ENCODE peak calls at places on chromosomes 4 and X, in four cellular contexts. One of them, this sample, is unnamed.

GRCh38 chr4:48796927-48797679 is 17.0 kb upstream of the FRYL start:
- DNase-seq in K562: no peak
- DNase-seq in HepG2: no peak
- DNase-seq in sigmoid colon: no peak
- DNase-seq in this sample: no peak

GRCh38 chr4:89752932-89753598 is 83.9 kb downstream of the SNCA start:
- DNase-seq in K562: no peak
- DNase-seq in HepG2: no peak
- DNase-seq in sigmoid colon: peak; percentile 69
- DNase-seq in this sample: no peak

GRCh38 chrX:105837227-105837626 is 14.9 kb downstream of the NRK start:
- DNase-seq in K562: no peak
- DNase-seq in HepG2: no peak
- DNase-seq in sigmoid colon: peak; percentile 86
- DNase-seq in this sample: no peak

GRCh38 chrX:10628906-10629305 is 8.5 kb upstream of the MID1 start:
- DNase-seq in K562: no peak
- DNase-seq in HepG2: no peak
- DNase-seq in sigmoid colon: no peak
- DNase-seq in this sample: no peak

GRCh38 chr4:122456228-122457106 is at the start of gene IL2:
- DNase-seq in K562: no peak
- DNase-seq in HepG2: no peak
- DNase-seq in sigmoid colon: no peak
- DNase-seq in this sample: no peak

GRCh38 chr4:109026588-109026987 is 263.7 kb upstream of the ETNPPL start:
- DNase-seq in K562: no peak
- DNase-seq in HepG2: no peak
- DNase-seq in sigmoid colon: no peak
- DNase-seq in this sample: no peak

GRCh38 chr4:164779811-164780216 is 25.9 kb downstream of the SMIM31 start:
- DNase-seq in K562: peak; percentile 42
- DNase-seq in HepG2: peak; percentile 13
- DNase-seq in sigmoid colon: no peak
- DNase-seq in this sample: no peak

GRCh38 chr4:22515888-22516541 is at the start of gene ADGRA3:
- DNase-seq in K562: peak; percentile 17
- DNase-seq in HepG2: peak; percentile 56
- DNase-seq in sigmoid colon: peak; percentile 88
- DNase-seq in this sample: no peak

GRCh38 chrX:52852110-52852872 is 15.6 kb downstream of the XAGE3 start:
- DNase-seq in K562: no peak
- DNase-seq in HepG2: no peak
- DNase-seq in sigmoid colon: no peak
- DNase-seq in this sample: no peak

GRCh38 chr4:30847157-30847556 is 127.0 kb downstream of the PCDH7 start:
- DNase-seq in K562: no peak
- DNase-seq in HepG2: no peak
- DNase-seq in sigmoid colon: no peak
- DNase-seq in this sample: no peak

GRCh38 chrX:150696264-150696789 is 3.1 kb downstream of the MTMR1 start:
- DNase-seq in K562: no peak
- DNase-seq in HepG2: no peak
- DNase-seq in sigmoid colon: no peak
- DNase-seq in this sample: no peak

GRCh38 chrX:150899191-150899757 is 806 bp upstream of the CD99L2 start:
- DNase-seq in K562: peak; percentile 57
- DNase-seq in HepG2: no peak
- DNase-seq in sigmoid colon: peak; percentile 68
- DNase-seq in this sample: no peak

GRCh38 chr4:56671860-56672259 is 9.2 kb downstream of the HOPX start:
- DNase-seq in K562: no peak
- DNase-seq in HepG2: no peak
- DNase-seq in sigmoid colon: no peak
- DNase-seq in this sample: no peak

GRCh38 chr4:185112104-185112503 is 31.0 kb upstream of the SLC25A4 start:
- DNase-seq in K562: peak; percentile 65
- DNase-seq in HepG2: peak; percentile 31
- DNase-seq in sigmoid colon: no peak
- DNase-seq in this sample: no peak

GRCh38 chr4:69497081-69497480 is 1.4 kb upstream of the UGT2B4 start:
- DNase-seq in K562: no peak
- DNase-seq in HepG2: no peak
- DNase-seq in sigmoid colon: no peak
- DNase-seq in this sample: no peak

GRCh38 chr4:86482851-86483490 is 111.1 kb upstream of the PTPN13 start:
- DNase-seq in K562: no peak
- DNase-seq in HepG2: no peak
- DNase-seq in sigmoid colon: no peak
- DNase-seq in this sample: no peak

GRCh38 chr4:20028694-20029093 is 223.0 kb upstream of the SLIT2 start:
- DNase-seq in K562: no peak
- DNase-seq in HepG2: no peak
- DNase-seq in sigmoid colon: no peak
- DNase-seq in this sample: no peak

GRCh38 chr4:2551118-2551517 is 14.7 kb downstream of the FAM193A start:
- DNase-seq in K562: no peak
- DNase-seq in HepG2: no peak
- DNase-seq in sigmoid colon: no peak
- DNase-seq in this sample: no peak

GRCh38 chr4:41203841-41204240 is 10.5 kb downstream of the APBB2 start:
- DNase-seq in K562: no peak
- DNase-seq in HepG2: no peak
- DNase-seq in sigmoid colon: no peak
- DNase-seq in this sample: no peak
- H3K4me1 ChIP-seq in K562: no peaks in the 10 kb centered on the region
- H3K4me1 ChIP-seq in HepG2: peaks cover 39% of the 10 kb centered on the region
- H3K4me1 ChIP-seq in sigmoid colon: no peaks in the 10 kb centered on the region
- H3K4me1 ChIP-seq in this sample: peaks cover 63% of the 10 kb centered on the region

GRCh38 chr4:38099908-38100407 is 139.8 kb downstream of the PTTG2 start:
- DNase-seq in K562: no peak
- DNase-seq in HepG2: no peak
- DNase-seq in sigmoid colon: no peak
- DNase-seq in this sample: no peak

GRCh38 chr4:38100474-38101255 is 140.5 kb downstream of the PTTG2 start:
- DNase-seq in K562: no peak
- DNase-seq in HepG2: no peak
- DNase-seq in sigmoid colon: no peak
- DNase-seq in this sample: no peak

GRCh38 chr4:38101563-38101962 is 141.4 kb downstream of the PTTG2 start:
- DNase-seq in K562: no peak
- DNase-seq in HepG2: no peak
- DNase-seq in sigmoid colon: no peak
- DNase-seq in this sample: no peak

GRCh38 chr4:38105475-38105874 is 145.3 kb downstream of the PTTG2 start:
- DNase-seq in K562: no peak
- DNase-seq in HepG2: no peak
- DNase-seq in sigmoid colon: no peak
- DNase-seq in this sample: no peak

DNA sequence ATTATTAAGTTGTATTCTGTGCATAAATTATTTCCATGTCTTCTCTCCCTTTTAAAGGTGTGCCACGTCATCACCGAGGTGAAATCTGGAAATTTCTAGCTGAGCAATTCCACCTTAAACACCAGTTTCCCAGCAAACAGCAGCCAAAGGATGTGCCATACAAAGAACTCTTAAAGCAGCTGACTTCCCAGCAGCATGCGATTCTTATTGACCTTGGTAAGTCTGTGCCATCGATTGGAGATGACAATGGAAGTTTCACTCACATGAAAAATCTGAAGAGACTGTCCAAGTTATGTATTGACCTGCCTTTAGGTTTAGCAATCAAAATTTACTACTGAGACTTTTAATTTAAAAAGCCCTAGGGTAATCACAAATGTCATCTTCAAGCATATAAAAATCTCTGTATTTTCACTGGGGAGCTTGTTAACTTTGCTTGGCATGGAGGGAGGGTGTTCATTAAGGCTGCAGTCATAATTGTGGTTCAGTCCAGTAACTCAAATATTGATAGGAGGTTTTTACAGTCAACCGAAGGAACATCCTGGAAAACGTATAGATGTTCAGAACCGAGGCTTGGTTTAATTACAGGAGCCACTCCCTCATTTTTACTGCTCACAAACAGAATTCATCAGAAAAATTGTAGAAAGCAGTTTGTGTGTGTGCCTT is 142.9 kb downstream of the PTTG2 start:
- DNase-seq in K562: no peak
- DNase-seq in HepG2: no peak
- DNase-seq in sigmoid colon: no peak
- DNase-seq in this sample: no peak
- TF ChIP-seq POLR2AphosphoS5 in K562: no peak
- TF ChIP-seq POLR2AphosphoS5 in HepG2: no peak
- TF ChIP-seq POLR2AphosphoS5 in sigmoid colon: no peak
- TF ChIP-seq POLR2AphosphoS5 in this sample: no peak

GRCh38 chr4:76704133-76704881 is 193.6 kb downstream of the SOWAHB start:
- DNase-seq in K562: no peak
- DNase-seq in HepG2: no peak
- DNase-seq in sigmoid colon: no peak
- DNase-seq in this sample: no peak

GRCh38 chr4:76703123-76703490 is 194.8 kb downstream of the SOWAHB start:
- DNase-seq in K562: no peak
- DNase-seq in HepG2: no peak
- DNase-seq in sigmoid colon: no peak
- DNase-seq in this sample: no peak

GRCh38 chr4:76706581-76706980 is 191.4 kb downstream of the SOWAHB start:
- DNase-seq in K562: no peak
- DNase-seq in HepG2: peak; percentile 17
- DNase-seq in sigmoid colon: no peak
- DNase-seq in this sample: no peak

GRCh38 chr4:76703676-76704075 is 194.3 kb downstream of the SOWAHB start:
- DNase-seq in K562: no peak
- DNase-seq in HepG2: no peak
- DNase-seq in sigmoid colon: no peak
- DNase-seq in this sample: no peak

DNA sequence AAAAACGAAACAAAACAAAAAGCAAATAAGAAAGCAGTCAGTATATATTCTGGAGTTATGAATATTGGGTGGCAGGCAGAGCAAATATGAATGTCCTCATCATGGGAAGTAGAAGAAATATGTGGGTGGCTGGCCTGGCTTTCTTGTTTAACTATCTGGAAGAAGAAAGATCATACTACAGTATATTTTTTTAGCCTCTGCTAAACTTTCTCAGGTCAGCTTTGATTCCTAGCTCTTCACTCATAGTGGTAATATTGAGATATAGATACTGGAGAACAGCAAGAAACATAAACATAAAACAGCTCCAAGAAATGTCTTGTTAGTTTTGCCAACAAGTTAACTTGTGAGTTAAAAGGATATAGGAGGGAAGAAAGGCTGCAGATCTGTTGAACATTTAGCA is 192.4 kb downstream of the SOWAHB start:
- DNase-seq in K562: no peak
- DNase-seq in HepG2: no peak
- DNase-seq in sigmoid colon: no peak
- DNase-seq in this sample: no peak
- H3K4me1 ChIP-seq in K562: no peaks in the 10 kb centered on the region
- H3K4me1 ChIP-seq in HepG2: peaks cover 14% of the 10 kb centered on the region
- H3K4me1 ChIP-seq in sigmoid colon: no peaks in the 10 kb centered on the region
- H3K4me1 ChIP-seq in this sample: peaks cover 70% of the 10 kb centered on the region

GRCh38 chr4:149838036-149838435 is 22.4 kb upstream of the IQCM start:
- DNase-seq in K562: no peak
- DNase-seq in HepG2: no peak
- DNase-seq in sigmoid colon: no peak
- DNase-seq in this sample: no peak

GRCh38 chr4:149830823-149831222 is 15.2 kb upstream of the IQCM start:
- DNase-seq in K562: no peak
- DNase-seq in HepG2: no peak
- DNase-seq in sigmoid colon: no peak
- DNase-seq in this sample: no peak

GRCh38 chr4:149831656-149832208 is 16.1 kb upstream of the IQCM start:
- DNase-seq in K562: no peak
- DNase-seq in HepG2: no peak
- DNase-seq in sigmoid colon: no peak
- DNase-seq in this sample: no peak

GRCh38 chr4:149836546-149836945 is 20.9 kb upstream of the IQCM start:
- DNase-seq in K562: no peak
- DNase-seq in HepG2: no peak
- DNase-seq in sigmoid colon: no peak
- DNase-seq in this sample: no peak

DNA sequence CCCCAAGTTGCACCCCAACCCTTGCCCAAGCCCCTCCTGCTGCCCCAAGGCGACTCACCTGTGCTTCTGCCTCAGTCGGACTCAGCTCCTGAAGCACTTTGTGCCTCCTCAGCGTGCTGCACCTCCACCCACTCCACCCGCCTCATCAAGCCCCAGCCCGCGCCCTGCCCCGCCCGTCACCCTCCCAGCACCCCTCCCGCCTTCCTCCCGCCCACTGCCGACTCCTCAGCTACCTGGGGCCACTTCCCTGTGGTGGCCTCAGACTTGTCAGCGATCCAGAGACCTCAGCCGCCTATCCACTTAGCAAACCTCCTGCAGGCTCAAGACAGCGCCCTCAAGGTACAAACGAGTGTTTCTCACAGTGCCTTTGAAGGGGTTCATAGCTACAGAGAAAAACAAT is 19.6 kb upstream of the IQCM start:
- DNase-seq in K562: no peak
- DNase-seq in HepG2: no peak
- DNase-seq in sigmoid colon: no peak
- DNase-seq in this sample: no peak
- TF ChIP-seq POLR2AphosphoS5 in K562: no peak
- TF ChIP-seq POLR2AphosphoS5 in HepG2: no peak
- TF ChIP-seq POLR2AphosphoS5 in sigmoid colon: no peak
- TF ChIP-seq POLR2AphosphoS5 in this sample: no peak

GRCh38 chrX:15749642-15750610 is 11.9 kb downstream of the CA5B start:
- DNase-seq in K562: no peak
- DNase-seq in HepG2: no peak
- DNase-seq in sigmoid colon: no peak
- DNase-seq in this sample: no peak

GRCh38 chrX:15751160-15751819 is 13.2 kb downstream of the CA5B start:
- DNase-seq in K562: no peak
- DNase-seq in HepG2: no peak
- DNase-seq in sigmoid colon: no peak
- DNase-seq in this sample: no peak

GRCh38 chrX:15758140-15758539 is 20.1 kb downstream of the CA5B start:
- DNase-seq in K562: no peak
- DNase-seq in HepG2: no peak
- DNase-seq in sigmoid colon: no peak
- DNase-seq in this sample: no peak

GRCh38 chrX:15750611-15751159 is 12.6 kb downstream of the CA5B start:
- DNase-seq in K562: no peak
- DNase-seq in HepG2: no peak
- DNase-seq in sigmoid colon: no peak
- DNase-seq in this sample: no peak

DNA sequence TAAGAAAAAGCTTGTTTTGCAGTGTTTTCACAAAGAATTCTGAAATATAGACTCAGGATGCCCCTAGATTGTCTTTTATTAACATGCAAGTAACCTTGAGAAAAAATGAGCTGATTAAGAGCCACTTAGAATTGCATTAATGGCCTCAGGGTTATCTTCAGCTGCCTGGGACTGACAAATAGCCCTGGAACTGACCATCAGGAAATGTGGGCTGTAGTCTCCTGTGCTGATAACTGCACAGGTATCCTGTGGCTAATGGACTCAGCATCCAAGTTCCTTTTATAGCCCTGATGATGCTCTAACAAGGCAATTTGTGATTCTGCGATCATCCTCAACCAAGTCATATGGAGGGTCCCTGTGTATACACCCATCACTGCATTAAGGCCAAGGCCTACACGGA is 17.0 kb downstream of the CA5B start:
- DNase-seq in K562: no peak
- DNase-seq in HepG2: no peak
- DNase-seq in sigmoid colon: no peak
- DNase-seq in this sample: no peak
- H3K4me1 ChIP-seq in K562: no peaks in the 10 kb centered on the region
- H3K4me1 ChIP-seq in HepG2: no peaks in the 10 kb centered on the region
- H3K4me1 ChIP-seq in sigmoid colon: no peaks in the 10 kb centered on the region
- H3K4me1 ChIP-seq in this sample: peaks cover 19% of the 10 kb centered on the region

GRCh38 chr4:97238956-97239698 is 904.1 kb downstream of the STPG2 start:
- DNase-seq in K562: no peak
- DNase-seq in HepG2: no peak
- DNase-seq in sigmoid colon: no peak
- DNase-seq in this sample: no peak
- TF ChIP-seq POLR2AphosphoS5 in K562: no peak
- TF ChIP-seq POLR2AphosphoS5 in HepG2: no peak
- TF ChIP-seq POLR2AphosphoS5 in sigmoid colon: no peak
- TF ChIP-seq POLR2AphosphoS5 in this sample: no peak